ENCODE peak calls at places on chromosome 7, in five cellular contexts. One of them, this sample, is unnamed.

GRCh38 chr7:5872326-5872725 is 8.3 kb upstream of the OCM start:
- DNase-seq in colonic mucosa: no peak
- DNase-seq in fibroblast of the aortic adventitia: no peak
- DNase-seq in foreskin fibroblast: peak
- DNase-seq in AG04449: no peak
- DNase-seq in this sample: no peak

GRCh38 chr7:154345093-154345492 is 292.9 kb downstream of the DPP6 start:
- DNase-seq in colonic mucosa: no peak
- DNase-seq in fibroblast of the aortic adventitia: no peak
- DNase-seq in foreskin fibroblast: no peak
- DNase-seq in AG04449: no peak
- DNase-seq in this sample: no peak

GRCh38 chr7:75734586-75735047 is 4.1 kb downstream of the HIP1 start:
- DNase-seq in colonic mucosa: no peak
- DNase-seq in fibroblast of the aortic adventitia: no peak
- DNase-seq in foreskin fibroblast: no peak
- DNase-seq in AG04449: no peak
- DNase-seq in this sample: no peak

GRCh38 chr7:2004841-2005351 is 227.8 kb downstream of the MAD1L1 start:
- DNase-seq in colonic mucosa: no peak
- DNase-seq in fibroblast of the aortic adventitia: no peak
- DNase-seq in foreskin fibroblast: no peak
- DNase-seq in AG04449: no peak
- DNase-seq in this sample: no peak

GRCh38 chr7:155963356-155963755 is 151.1 kb upstream of the SHH start:
- DNase-seq in colonic mucosa: no peak
- DNase-seq in fibroblast of the aortic adventitia: no peak
- DNase-seq in foreskin fibroblast: no peak
- DNase-seq in AG04449: no peak
- DNase-seq in this sample: no peak

GRCh38 chr7:23055582-23056178 is 41.8 kb upstream of the HYCC1 start:
- DNase-seq in colonic mucosa: peak
- DNase-seq in fibroblast of the aortic adventitia: peak
- DNase-seq in foreskin fibroblast: peak
- DNase-seq in AG04449: no peak
- DNase-seq in this sample: peak

GRCh38 chr7:156224441-156225225 is 412.4 kb upstream of the SHH start:
- DNase-seq in colonic mucosa: no peak
- DNase-seq in fibroblast of the aortic adventitia: no peak
- DNase-seq in foreskin fibroblast: no peak
- DNase-seq in AG04449: no peak
- DNase-seq in this sample: no peak

GRCh38 chr7:129786825-129787563 is 165.8 kb downstream of the UBE2H start:
- DNase-seq in colonic mucosa: no peak
- DNase-seq in fibroblast of the aortic adventitia: no peak
- DNase-seq in foreskin fibroblast: no peak
- DNase-seq in AG04449: no peak
- DNase-seq in this sample: no peak

GRCh38 chr7:148819697-148820332 is 64.3 kb downstream of the EZH2 start:
- DNase-seq in colonic mucosa: no peak
- DNase-seq in fibroblast of the aortic adventitia: peak
- DNase-seq in foreskin fibroblast: peak
- DNase-seq in AG04449: no peak
- DNase-seq in this sample: no peak

GRCh38 chr7:84317536-84317935 is 122.9 kb upstream of the SEMA3A start:
- DNase-seq in colonic mucosa: no peak
- DNase-seq in fibroblast of the aortic adventitia: peak
- DNase-seq in foreskin fibroblast: no peak
- DNase-seq in AG04449: no peak
- DNase-seq in this sample: no peak

GRCh38 chr7:87420173-87420572 is 55.3 kb downstream of the ABCB4 start:
- DNase-seq in colonic mucosa: no peak
- DNase-seq in fibroblast of the aortic adventitia: no peak
- DNase-seq in foreskin fibroblast: no peak
- DNase-seq in AG04449: no peak
- DNase-seq in this sample: peak

GRCh38 chr7:31175672-31176071 is 123.6 kb downstream of the ADCYAP1R1 start:
- DNase-seq in colonic mucosa: no peak
- DNase-seq in fibroblast of the aortic adventitia: no peak
- DNase-seq in foreskin fibroblast: no peak
- DNase-seq in AG04449: no peak
- DNase-seq in this sample: no peak

GRCh38 chr7:27560706-27561235 is 101.9 kb downstream of the HIBADH start:
- DNase-seq in colonic mucosa: no peak
- DNase-seq in fibroblast of the aortic adventitia: peak
- DNase-seq in foreskin fibroblast: peak
- DNase-seq in AG04449: peak
- DNase-seq in this sample: peak

GRCh38 chr7:57769958-57770357 is 320.0 kb downstream of the ZNF716 start:
- DNase-seq in colonic mucosa: no peak
- DNase-seq in fibroblast of the aortic adventitia: no peak
- DNase-seq in foreskin fibroblast: no peak
- DNase-seq in AG04449: no peak
- DNase-seq in this sample: no peak

GRCh38 chr7:20351901-20352300 is 21.2 kb downstream of the ITGB8 start:
- DNase-seq in colonic mucosa: no peak
- DNase-seq in fibroblast of the aortic adventitia: peak
- DNase-seq in foreskin fibroblast: no peak
- DNase-seq in AG04449: no peak
- DNase-seq in this sample: peak

GRCh38 chr7:45400680-45401079 is 173.5 kb upstream of the ADCY1 start:
- DNase-seq in colonic mucosa: no peak
- DNase-seq in fibroblast of the aortic adventitia: no peak
- DNase-seq in foreskin fibroblast: no peak
- DNase-seq in AG04449: no peak
- DNase-seq in this sample: no peak

GRCh38 chr7:1678070-1678543 is 8.0 kb downstream of the ELFN1 start:
- DNase-seq in colonic mucosa: no peak
- DNase-seq in fibroblast of the aortic adventitia: no peak
- DNase-seq in foreskin fibroblast: no peak
- DNase-seq in AG04449: no peak
- DNase-seq in this sample: no peak

GRCh38 chr7:156504687-156505545 is 135.7 kb upstream of the RNF32 start:
- DNase-seq in colonic mucosa: no peak
- DNase-seq in fibroblast of the aortic adventitia: no peak
- DNase-seq in foreskin fibroblast: no peak
- DNase-seq in AG04449: no peak
- DNase-seq in this sample: no peak

GRCh38 chr7:91242097-91242846 is 22.0 kb upstream of the FZD1 start:
- DNase-seq in colonic mucosa: no peak
- DNase-seq in fibroblast of the aortic adventitia: peak
- DNase-seq in foreskin fibroblast: peak
- DNase-seq in AG04449: no peak
- DNase-seq in this sample: no peak

GRCh38 chr7:50314778-50315177 is 10.3 kb downstream of the IKZF1 start:
- DNase-seq in colonic mucosa: no peak
- DNase-seq in fibroblast of the aortic adventitia: no peak
- DNase-seq in foreskin fibroblast: no peak
- DNase-seq in AG04449: no peak
- DNase-seq in this sample: no peak

GRCh38 chr7:729154-730000 is 2.3 kb upstream of the PRKAR1B start:
- DNase-seq in colonic mucosa: no peak
- DNase-seq in fibroblast of the aortic adventitia: no peak
- DNase-seq in foreskin fibroblast: no peak
- DNase-seq in AG04449: no peak
- DNase-seq in this sample: no peak

GRCh38 chr7:155907450-155908177 is 95.4 kb upstream of the SHH start:
- DNase-seq in colonic mucosa: no peak
- DNase-seq in fibroblast of the aortic adventitia: no peak
- DNase-seq in foreskin fibroblast: no peak
- DNase-seq in AG04449: no peak
- DNase-seq in this sample: no peak

GRCh38 chr7:405489-406211 is 114.0 kb downstream of the PDGFA start:
- DNase-seq in colonic mucosa: no peak
- DNase-seq in fibroblast of the aortic adventitia: no peak
- DNase-seq in foreskin fibroblast: no peak
- DNase-seq in AG04449: no peak
- DNase-seq in this sample: no peak

GRCh38 chr7:75989726-75990388 is 4.5 kb downstream of the TMEM120A start:
- DNase-seq in colonic mucosa: peak
- DNase-seq in fibroblast of the aortic adventitia: peak
- DNase-seq in foreskin fibroblast: no peak
- DNase-seq in AG04449: no peak
- DNase-seq in this sample: no peak

GRCh38 chr7:127589901-127590300 is 1.7 kb downstream of the ARF5 start:
- DNase-seq in colonic mucosa: no peak
- DNase-seq in fibroblast of the aortic adventitia: no peak
- DNase-seq in foreskin fibroblast: peak
- DNase-seq in AG04449: no peak
- DNase-seq in this sample: no peak

GRCh38 chr7:83677180-83677866 is 28.4 kb upstream of the SEMA3E start:
- DNase-seq in colonic mucosa: peak
- DNase-seq in fibroblast of the aortic adventitia: peak
- DNase-seq in foreskin fibroblast: peak
- DNase-seq in AG04449: peak
- DNase-seq in this sample: peak

GRCh38 chr7:98562336-98563182 is 54.5 kb upstream of the NPTX2 start:
- DNase-seq in colonic mucosa: no peak
- DNase-seq in fibroblast of the aortic adventitia: no peak
- DNase-seq in foreskin fibroblast: peak
- DNase-seq in AG04449: no peak
- DNase-seq in this sample: no peak

GRCh38 chr7:157596471-157596870 is 259.7 kb downstream of the DNAJB6 start:
- DNase-seq in colonic mucosa: no peak
- DNase-seq in fibroblast of the aortic adventitia: no peak
- DNase-seq in foreskin fibroblast: no peak
- DNase-seq in AG04449: no peak
- DNase-seq in this sample: no peak

GRCh38 chr7:100840470-100841100 is 11.9 kb upstream of the SLC12A9 start:
- DNase-seq in colonic mucosa: no peak
- DNase-seq in fibroblast of the aortic adventitia: no peak
- DNase-seq in foreskin fibroblast: no peak
- DNase-seq in AG04449: no peak
- DNase-seq in this sample: no peak

DNA sequence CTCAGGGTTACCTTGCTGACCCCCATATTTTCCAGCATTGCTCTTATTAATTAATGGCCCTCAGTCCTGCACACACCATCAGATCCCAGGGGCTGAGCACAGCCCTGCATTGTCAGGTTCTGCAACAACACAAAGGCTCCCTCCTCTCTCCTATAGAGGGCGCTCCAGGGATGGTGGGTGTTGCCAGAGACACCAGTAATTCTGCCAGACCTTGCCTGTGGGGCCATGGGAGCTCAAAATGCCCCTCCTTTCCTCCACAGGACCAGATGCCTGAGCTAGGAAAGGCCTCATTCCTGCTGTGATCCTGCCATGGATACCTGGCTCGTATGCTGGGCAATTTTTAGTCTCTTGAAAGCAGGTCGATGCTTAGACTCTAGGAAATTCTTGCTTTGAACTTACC is 42.8 kb upstream of the PRSS58 start:
- DNase-seq in colonic mucosa: no peak
- DNase-seq in fibroblast of the aortic adventitia: no peak
- DNase-seq in foreskin fibroblast: no peak
- DNase-seq in AG04449: no peak
- DNase-seq in this sample: no peak
- TF ChIP-seq CTCF in colonic mucosa: no peak
- TF ChIP-seq CTCF in fibroblast of the aortic adventitia: no peak
- TF ChIP-seq CTCF in foreskin fibroblast: no peak
- TF ChIP-seq CTCF in AG04449: no peak
- TF ChIP-seq CTCF in this sample: peak

GRCh38 chr7:101932053-101932452 is 114.6 kb downstream of the CUX1 start:
- DNase-seq in colonic mucosa: no peak
- DNase-seq in fibroblast of the aortic adventitia: no peak
- DNase-seq in foreskin fibroblast: no peak
- DNase-seq in AG04449: no peak
- DNase-seq in this sample: no peak

GRCh38 chr7:101934618-101935017 is 117.2 kb downstream of the CUX1 start:
- DNase-seq in colonic mucosa: peak
- DNase-seq in fibroblast of the aortic adventitia: no peak
- DNase-seq in foreskin fibroblast: no peak
- DNase-seq in AG04449: no peak
- DNase-seq in this sample: no peak

GRCh38 chr7:101935521-101936141 is 118.2 kb downstream of the CUX1 start:
- DNase-seq in colonic mucosa: peak
- DNase-seq in fibroblast of the aortic adventitia: no peak
- DNase-seq in foreskin fibroblast: no peak
- DNase-seq in AG04449: no peak
- DNase-seq in this sample: no peak

GRCh38 chr7:101933685-101934084 is 116.3 kb downstream of the CUX1 start:
- DNase-seq in colonic mucosa: no peak
- DNase-seq in fibroblast of the aortic adventitia: no peak
- DNase-seq in foreskin fibroblast: no peak
- DNase-seq in AG04449: no peak
- DNase-seq in this sample: no peak

DNA sequence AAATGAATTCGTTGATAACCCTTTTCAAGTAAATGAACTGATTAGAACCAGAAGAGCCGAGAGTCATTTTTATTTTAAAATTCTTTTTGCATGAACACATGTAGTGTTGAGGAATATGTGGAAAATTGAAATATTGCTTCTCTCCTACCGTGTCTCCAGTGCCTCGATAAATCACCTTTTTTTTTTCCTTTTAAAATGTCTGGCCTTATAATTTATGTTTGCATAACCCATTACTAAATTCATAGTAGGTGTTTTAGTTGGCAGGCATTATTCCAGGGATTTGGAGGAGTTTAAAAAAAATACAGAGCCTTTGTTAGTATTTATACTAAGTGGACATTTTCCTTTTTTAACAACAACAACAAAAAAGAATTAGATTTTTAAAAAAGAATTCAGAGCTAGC is 115.6 kb downstream of the CUX1 start:
- DNase-seq in colonic mucosa: no peak
- DNase-seq in fibroblast of the aortic adventitia: no peak
- DNase-seq in foreskin fibroblast: no peak
- DNase-seq in AG04449: no peak
- DNase-seq in this sample: no peak
- H3K4me3 ChIP-seq in colonic mucosa: no peak
- H3K4me3 ChIP-seq in fibroblast of the aortic adventitia: no peak
- H3K4me3 ChIP-seq in foreskin fibroblast: no peak
- H3K4me3 ChIP-seq in AG04449: no peak
- H3K4me3 ChIP-seq in this sample: no peak

GRCh38 chr7:141974831-141975230 is 1.3 kb upstream of the TAS2R38 start:
- DNase-seq in colonic mucosa: peak
- DNase-seq in fibroblast of the aortic adventitia: peak
- DNase-seq in foreskin fibroblast: no peak
- DNase-seq in AG04449: no peak
- DNase-seq in this sample: no peak
- TF ChIP-seq CTCF in colonic mucosa: peak
- TF ChIP-seq CTCF in fibroblast of the aortic adventitia: no peak
- TF ChIP-seq CTCF in foreskin fibroblast: no peak
- TF ChIP-seq CTCF in AG04449: no peak
- TF ChIP-seq CTCF in this sample: no peak

DNA sequence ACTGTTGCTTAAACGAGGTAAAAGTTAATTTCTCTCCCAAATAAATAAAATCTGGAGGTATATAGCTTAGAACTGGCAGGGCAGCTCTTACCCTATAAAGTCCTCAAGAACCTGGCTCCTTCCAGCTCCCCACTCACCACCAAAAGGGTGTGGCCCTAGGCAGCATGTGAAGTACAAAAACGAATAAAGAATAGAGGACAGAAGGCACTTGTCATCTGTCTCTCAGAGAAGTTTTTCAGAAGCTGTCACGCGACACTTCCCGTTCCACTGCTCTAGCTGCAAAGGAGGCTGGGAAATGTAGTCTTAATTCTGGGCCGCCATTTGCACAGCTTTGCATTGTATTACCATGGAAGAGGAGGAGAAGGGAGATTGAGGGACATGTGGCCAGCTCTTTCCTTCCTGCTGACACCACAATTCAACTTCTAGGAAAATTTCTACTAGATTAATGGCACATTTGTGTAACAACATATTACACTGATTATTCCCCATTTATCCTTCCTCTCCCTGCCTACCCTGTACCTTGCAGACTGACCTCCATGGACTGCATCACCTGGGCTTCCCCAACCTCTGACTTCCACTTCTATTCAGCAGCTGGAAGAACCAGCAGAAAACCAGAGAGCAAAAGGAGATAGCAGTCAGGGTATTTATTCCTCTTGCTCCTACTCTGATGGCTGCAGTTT is 62.2 kb downstream of the CCDC71L start:
- DNase-seq in colonic mucosa: peak
- DNase-seq in fibroblast of the aortic adventitia: peak
- DNase-seq in foreskin fibroblast: no peak
- DNase-seq in AG04449: no peak
- DNase-seq in this sample: peak
- H3K4me3 ChIP-seq in colonic mucosa: peak
- H3K4me3 ChIP-seq in fibroblast of the aortic adventitia: peak
- H3K4me3 ChIP-seq in foreskin fibroblast: peak
- H3K4me3 ChIP-seq in AG04449: peak
- H3K4me3 ChIP-seq in this sample: peak

This sample was measured in HFF-Myc.